ENCODE peak calls at places on chromosome 18, in eight cellular contexts. One of them, this sample, is unnamed.

GRCh38 chr18:3441290-3441689 is 8.7 kb upstream of the TGIF1 start:
- DNase-seq in A549: peak
- DNase-seq in Peyer's patch: no peak
- DNase-seq in vagina: no peak
- DNase-seq in stomach: no peak
- DNase-seq in sigmoid colon: no peak
- DNase-seq in IMR-90: no peak
- DNase-seq in esophagus squamous epithelium: no peak
- DNase-seq in this sample: no peak

GRCh38 chr18:3499498-3499897 is 49.5 kb downstream of the TGIF1 start:
- DNase-seq in A549: no peak
- DNase-seq in Peyer's patch: no peak
- DNase-seq in vagina: no peak
- DNase-seq in stomach: no peak
- DNase-seq in sigmoid colon: no peak
- DNase-seq in IMR-90: no peak
- DNase-seq in esophagus squamous epithelium: no peak
- DNase-seq in this sample: no peak

GRCh38 chr18:63979409-63979908 is 9.6 kb downstream of the SERPINB8 start:
- DNase-seq in A549: peak
- DNase-seq in Peyer's patch: peak
- DNase-seq in vagina: no peak
- DNase-seq in stomach: peak
- DNase-seq in sigmoid colon: peak
- DNase-seq in IMR-90: peak
- DNase-seq in esophagus squamous epithelium: no peak
- DNase-seq in this sample: peak

GRCh38 chr18:62505669-62506494 is 16.9 kb upstream of the ZCCHC2 start:
- DNase-seq in A549: no peak
- DNase-seq in Peyer's patch: no peak
- DNase-seq in vagina: no peak
- DNase-seq in stomach: no peak
- DNase-seq in sigmoid colon: no peak
- DNase-seq in IMR-90: no peak
- DNase-seq in esophagus squamous epithelium: no peak
- DNase-seq in this sample: no peak

GRCh38 chr18:48800479-48800876 is 150.3 kb downstream of the SMAD7 start:
- DNase-seq in A549: no peak
- DNase-seq in Peyer's patch: peak
- DNase-seq in vagina: no peak
- DNase-seq in stomach: peak
- DNase-seq in sigmoid colon: no peak
- DNase-seq in IMR-90: no peak
- DNase-seq in esophagus squamous epithelium: no peak
- DNase-seq in this sample: peak

GRCh38 chr18:78716581-78716980 is 263.0 kb upstream of the SALL3 start:
- DNase-seq in A549: no peak
- DNase-seq in Peyer's patch: no peak
- DNase-seq in vagina: no peak
- DNase-seq in stomach: no peak
- DNase-seq in sigmoid colon: peak
- DNase-seq in IMR-90: no peak
- DNase-seq in esophagus squamous epithelium: no peak
- DNase-seq in this sample: no peak

GRCh38 chr18:61993831-61994230 is 101.0 kb upstream of the RNF152 start:
- DNase-seq in A549: no peak
- DNase-seq in Peyer's patch: no peak
- DNase-seq in vagina: no peak
- DNase-seq in stomach: no peak
- DNase-seq in sigmoid colon: no peak
- DNase-seq in IMR-90: no peak
- DNase-seq in esophagus squamous epithelium: no peak
- DNase-seq in this sample: no peak

GRCh38 chr18:73661457-73661856 is 486.2 kb downstream of the FBXO15 start:
- DNase-seq in A549: no peak
- DNase-seq in Peyer's patch: no peak
- DNase-seq in vagina: no peak
- DNase-seq in stomach: no peak
- DNase-seq in sigmoid colon: no peak
- DNase-seq in IMR-90: no peak
- DNase-seq in esophagus squamous epithelium: no peak
- DNase-seq in this sample: no peak

GRCh38 chr18:54924948-54925347 is 34.3 kb downstream of the CCDC68 start:
- DNase-seq in A549: no peak
- DNase-seq in Peyer's patch: no peak
- DNase-seq in vagina: no peak
- DNase-seq in stomach: no peak
- DNase-seq in sigmoid colon: no peak
- DNase-seq in IMR-90: peak
- DNase-seq in esophagus squamous epithelium: no peak
- DNase-seq in this sample: no peak

GRCh38 chr18:63311481-63312409 is 7.8 kb downstream of the BCL2 start:
- DNase-seq in A549: no peak
- DNase-seq in Peyer's patch: no peak
- DNase-seq in vagina: no peak
- DNase-seq in stomach: no peak
- DNase-seq in sigmoid colon: no peak
- DNase-seq in IMR-90: no peak
- DNase-seq in esophagus squamous epithelium: no peak
- DNase-seq in this sample: no peak

GRCh38 chr18:54386043-54386442 is 28.3 kb downstream of the C18orf54 start:
- DNase-seq in A549: no peak
- DNase-seq in Peyer's patch: no peak
- DNase-seq in vagina: no peak
- DNase-seq in stomach: no peak
- DNase-seq in sigmoid colon: no peak
- DNase-seq in IMR-90: no peak
- DNase-seq in esophagus squamous epithelium: no peak
- DNase-seq in this sample: no peak

GRCh38 chr18:8890957-8891464 is 185.7 kb downstream of the MTCL1 start:
- DNase-seq in A549: peak
- DNase-seq in Peyer's patch: peak
- DNase-seq in vagina: no peak
- DNase-seq in stomach: no peak
- DNase-seq in sigmoid colon: no peak
- DNase-seq in IMR-90: peak
- DNase-seq in esophagus squamous epithelium: no peak
- DNase-seq in this sample: no peak

GRCh38 chr18:48700222-48700845 is 161.5 kb downstream of the CTIF start:
- DNase-seq in A549: no peak
- DNase-seq in Peyer's patch: no peak
- DNase-seq in vagina: no peak
- DNase-seq in stomach: no peak
- DNase-seq in sigmoid colon: no peak
- DNase-seq in IMR-90: no peak
- DNase-seq in esophagus squamous epithelium: no peak
- DNase-seq in this sample: no peak

GRCh38 chr18:11860594-11861450 is 9.6 kb downstream of the CHMP1B start:
- DNase-seq in A549: no peak
- DNase-seq in Peyer's patch: peak
- DNase-seq in vagina: no peak
- DNase-seq in stomach: no peak
- DNase-seq in sigmoid colon: no peak
- DNase-seq in IMR-90: no peak
- DNase-seq in esophagus squamous epithelium: no peak
- DNase-seq in this sample: no peak

GRCh38 chr18:11859282-11859797 is 8.1 kb downstream of the CHMP1B start:
- DNase-seq in A549: peak
- DNase-seq in Peyer's patch: peak
- DNase-seq in vagina: no peak
- DNase-seq in stomach: no peak
- DNase-seq in sigmoid colon: no peak
- DNase-seq in IMR-90: no peak
- DNase-seq in esophagus squamous epithelium: no peak
- DNase-seq in this sample: no peak

GRCh38 chr18:11859903-11860407 is 8.7 kb downstream of the CHMP1B start:
- DNase-seq in A549: peak
- DNase-seq in Peyer's patch: peak
- DNase-seq in vagina: no peak
- DNase-seq in stomach: no peak
- DNase-seq in sigmoid colon: no peak
- DNase-seq in IMR-90: peak
- DNase-seq in esophagus squamous epithelium: no peak
- DNase-seq in this sample: no peak

GRCh38 chr18:11861583-11862288 is 10.5 kb downstream of the CHMP1B start:
- DNase-seq in A549: no peak
- DNase-seq in Peyer's patch: peak
- DNase-seq in vagina: no peak
- DNase-seq in stomach: no peak
- DNase-seq in sigmoid colon: no peak
- DNase-seq in IMR-90: no peak
- DNase-seq in esophagus squamous epithelium: no peak
- DNase-seq in this sample: no peak

DNA sequence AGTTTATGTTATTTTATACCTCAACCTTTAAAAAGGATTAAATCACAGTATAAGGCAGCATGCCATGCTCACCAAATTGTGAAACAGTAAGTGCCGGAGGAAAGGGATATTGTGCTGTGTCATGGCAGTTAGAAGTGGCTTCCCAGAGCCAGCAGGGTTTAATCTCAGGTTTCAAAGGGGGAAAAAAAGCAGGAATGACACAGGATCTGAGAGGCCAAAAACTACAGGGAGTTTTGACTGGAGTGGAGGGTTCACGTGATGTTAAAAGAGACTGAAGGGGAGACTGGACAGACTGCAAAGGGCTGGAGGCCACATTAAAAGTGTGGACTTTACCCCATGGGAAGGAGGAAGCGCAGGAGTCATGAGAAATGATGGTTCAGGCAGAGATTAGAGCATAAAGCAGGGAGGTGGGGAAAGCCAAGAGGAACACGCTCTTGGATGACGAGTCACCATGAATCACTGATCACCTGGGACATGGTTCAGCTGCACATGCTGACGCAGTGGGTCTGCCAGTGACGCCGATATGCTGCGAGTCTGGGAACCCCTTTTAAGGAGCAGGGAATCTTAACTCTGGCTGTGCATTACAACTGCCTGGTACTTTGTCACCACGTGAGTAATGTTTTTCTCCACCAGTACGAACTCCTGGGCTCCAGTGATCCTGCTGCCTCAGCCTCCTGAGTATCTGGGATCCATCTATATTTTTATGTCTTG is 6.1 kb downstream of the CHMP1B start:
- DNase-seq in A549: peak
- DNase-seq in Peyer's patch: peak
- DNase-seq in vagina: peak
- DNase-seq in stomach: peak
- DNase-seq in sigmoid colon: peak
- DNase-seq in IMR-90: peak
- DNase-seq in esophagus squamous epithelium: no peak
- DNase-seq in this sample: peak
- TF ChIP-seq POLR2A in A549: peak
- TF ChIP-seq POLR2A in Peyer's patch: no peak
- TF ChIP-seq POLR2A in vagina: no peak
- TF ChIP-seq POLR2A in stomach: no peak
- TF ChIP-seq POLR2A in sigmoid colon: no peak
- TF ChIP-seq POLR2A in IMR-90: peak
- TF ChIP-seq POLR2A in esophagus squamous epithelium: no peak
- TF ChIP-seq POLR2A in this sample: no peak

DNA sequence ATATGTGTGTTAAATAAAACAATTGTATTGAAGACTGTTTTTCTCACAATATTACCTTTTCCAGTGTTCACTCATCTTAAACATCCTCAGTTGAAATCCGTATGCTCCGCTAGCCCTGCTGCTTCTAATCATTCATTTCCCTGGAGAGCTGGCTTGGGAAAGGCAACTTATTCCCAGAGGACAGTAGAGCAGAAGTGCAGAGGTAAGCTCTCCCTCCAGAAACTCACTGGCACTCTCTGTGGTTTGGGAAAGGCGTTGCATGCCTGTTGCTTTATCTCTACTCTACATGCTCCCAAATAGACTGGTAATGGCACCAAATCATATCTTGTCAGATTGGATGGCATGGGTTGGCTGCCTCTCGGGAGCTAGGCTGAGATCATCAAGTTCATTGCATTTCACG is 117.1 kb upstream of the BOD1L2 start:
- DNase-seq in A549: peak
- DNase-seq in Peyer's patch: no peak
- DNase-seq in vagina: no peak
- DNase-seq in stomach: no peak
- DNase-seq in sigmoid colon: no peak
- DNase-seq in IMR-90: no peak
- DNase-seq in esophagus squamous epithelium: no peak
- DNase-seq in this sample: no peak
- H3K27ac ChIP-seq in A549: no peak
- H3K27ac ChIP-seq in Peyer's patch: no peak
- H3K27ac ChIP-seq in vagina: no peak
- H3K27ac ChIP-seq in stomach: no peak
- H3K27ac ChIP-seq in sigmoid colon: no peak
- H3K27ac ChIP-seq in IMR-90: no peak
- H3K27ac ChIP-seq in esophagus squamous epithelium: no peak
- H3K27ac ChIP-seq in this sample: no peak

DNA sequence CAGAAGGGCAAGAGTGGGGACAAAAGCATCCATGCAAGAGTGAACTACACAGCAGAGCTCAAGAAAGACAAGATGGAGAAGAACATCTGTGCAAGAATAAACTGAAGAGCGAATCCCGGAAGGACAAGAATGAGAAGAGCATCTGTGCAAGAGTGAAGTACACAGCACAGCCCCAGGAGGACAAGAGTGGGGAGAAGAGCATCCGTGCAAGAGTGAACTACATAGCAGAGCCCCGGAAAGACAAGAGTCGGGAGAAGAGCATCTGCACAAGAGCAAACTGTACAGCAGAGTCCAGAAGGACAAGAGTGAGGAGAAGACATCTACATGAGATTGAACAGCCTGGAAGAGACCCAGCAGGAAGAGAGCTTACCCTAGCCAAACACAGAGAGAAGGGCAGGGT is 284.6 kb downstream of the PIEZO2 start:
- DNase-seq in A549: no peak
- DNase-seq in Peyer's patch: no peak
- DNase-seq in vagina: no peak
- DNase-seq in stomach: no peak
- DNase-seq in sigmoid colon: no peak
- DNase-seq in IMR-90: no peak
- DNase-seq in esophagus squamous epithelium: no peak
- DNase-seq in this sample: no peak
- TF ChIP-seq POLR2A in A549: no peak
- TF ChIP-seq POLR2A in Peyer's patch: no peak
- TF ChIP-seq POLR2A in vagina: no peak
- TF ChIP-seq POLR2A in stomach: no peak
- TF ChIP-seq POLR2A in sigmoid colon: no peak
- TF ChIP-seq POLR2A in IMR-90: no peak
- TF ChIP-seq POLR2A in esophagus squamous epithelium: no peak
- TF ChIP-seq POLR2A in this sample: no peak

DNA sequence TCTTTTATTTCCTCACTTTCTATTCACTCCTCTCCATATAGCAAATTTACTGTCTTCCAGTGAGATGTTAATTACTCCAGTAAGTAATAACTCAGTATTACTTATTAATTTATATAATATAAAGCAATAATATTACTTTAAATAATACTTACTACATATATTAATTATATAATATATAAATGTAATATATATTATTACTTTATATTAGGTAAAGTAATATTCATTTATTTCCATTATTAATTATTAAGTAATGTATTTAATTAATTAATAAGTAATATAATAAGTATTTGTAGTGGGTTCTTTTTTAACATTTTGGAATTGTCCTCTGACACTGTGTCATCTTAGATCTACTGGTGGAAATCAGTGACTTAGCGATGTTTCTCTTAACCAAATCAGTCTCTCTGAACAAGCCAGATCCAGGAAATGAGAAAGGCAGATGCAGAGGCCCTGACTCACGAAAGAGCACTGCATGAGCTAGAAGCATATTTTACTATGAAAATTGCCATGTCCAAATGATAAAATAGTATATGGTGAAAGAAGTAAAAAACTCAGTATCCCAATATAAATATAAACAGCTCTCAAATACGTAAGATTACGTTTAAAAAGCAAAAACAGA is 115.9 kb downstream of the DSEL start:
- DNase-seq in A549: no peak
- DNase-seq in Peyer's patch: no peak
- DNase-seq in vagina: no peak
- DNase-seq in stomach: no peak
- DNase-seq in sigmoid colon: no peak
- DNase-seq in IMR-90: peak
- DNase-seq in esophagus squamous epithelium: no peak
- DNase-seq in this sample: no peak
- H3K27ac ChIP-seq in A549: no peak
- H3K27ac ChIP-seq in Peyer's patch: no peak
- H3K27ac ChIP-seq in vagina: no peak
- H3K27ac ChIP-seq in stomach: no peak
- H3K27ac ChIP-seq in sigmoid colon: no peak
- H3K27ac ChIP-seq in IMR-90: no peak
- H3K27ac ChIP-seq in esophagus squamous epithelium: no peak
- H3K27ac ChIP-seq in this sample: no peak